ENCODE peak calls at places on chromosomes 13 and 19, in four cellular contexts. K, D, W and R are unnamed samples.

GRCh38 chr19:2221918-2222317 is 14.2 kb downstream of the PLEKHJ1 start:
- DNase-seq in K (no peak), D (no peak), W (no peak), R (no peak)

GRCh38 chr19:17337675-17338439 is 504 bp downstream of the GTPBP3 start:
- DNase-seq in K (no peak), D (no peak), W (no peak), R (peak; percentile 43)

GRCh38 chr13:84925443-84925842 is 873.8 kb downstream of the SLITRK6 start:
- DNase-seq in K (no peak), D (no peak), W (peak; percentile 49), R (no peak)

GRCh38 chr13:44132710-44133109 is 240.9 kb upstream of the SERP2 start:
- DNase-seq in K (peak; percentile 37), D (peak; percentile 88), W (peak; percentile 71), R (no peak)

GRCh38 chr19:58033741-58034475 is at the start of gene ZSCAN1:
- DNase-seq in K (peak; percentile 67), D (peak; percentile 78), W (peak; percentile 41), R (no peak)

GRCh38 chr19:48962029-48962848 is 2.9 kb upstream of the FTL start:
- DNase-seq in K (no peak), D (peak; percentile 59), W (no peak), R (peak; percentile 84)

GRCh38 chr19:51709575-51709974 is 14.2 kb downstream of the HAS1 start:
- DNase-seq in K (no peak), D (no peak), W (no peak), R (no peak)

GRCh38 chr19:35088514-35088913 is 27.1 kb upstream of the FXYD3 start:
- DNase-seq in K (no peak), D (no peak), W (peak; percentile 87), R (no peak)

GRCh38 chr19:3760871-3761361 is 576 bp downstream of the APBA3 start:
- DNase-seq in K (no peak), D (no peak), W (peak; percentile 8), R (no peak)

GRCh38 chr19:54390942-54391577 is 24.2 kb upstream of the TTYH1 start:
- DNase-seq in K (no peak), D (peak; percentile 44), W (peak; percentile 60), R (peak; percentile 70)

GRCh38 chr19:2149980-2150793 is 1.2 kb downstream of the AP3D1 start:
- DNase-seq in K (no peak), D (peak; percentile 50), W (peak; percentile 23), R (no peak)

GRCh38 chr13:41682766-41683165 is 225.4 kb downstream of the RGCC start:
- DNase-seq in K (no peak), D (no peak), W (no peak), R (no peak)

GRCh38 chr13:110450016-110450900 is 111.3 kb downstream of the RAB20 start:
- DNase-seq in K (no peak), D (no peak), W (no peak), R (no peak)

GRCh38 chr19:51531349-51532315 is at the start of gene SIGLEC6:
- DNase-seq in K (no peak), D (peak; percentile 53), W (no peak), R (peak; percentile 62)

GRCh38 chr13:47835470-47836228 is 165.4 kb downstream of the SUCLA2 start:
- DNase-seq in K (no peak), D (no peak), W (no peak), R (no peak)

GRCh38 chr19:18153555-18154134 is 682 bp downstream of the PIK3R2 start:
- DNase-seq in K (no peak), D (peak; percentile 53), W (no peak), R (no peak)

DNA sequence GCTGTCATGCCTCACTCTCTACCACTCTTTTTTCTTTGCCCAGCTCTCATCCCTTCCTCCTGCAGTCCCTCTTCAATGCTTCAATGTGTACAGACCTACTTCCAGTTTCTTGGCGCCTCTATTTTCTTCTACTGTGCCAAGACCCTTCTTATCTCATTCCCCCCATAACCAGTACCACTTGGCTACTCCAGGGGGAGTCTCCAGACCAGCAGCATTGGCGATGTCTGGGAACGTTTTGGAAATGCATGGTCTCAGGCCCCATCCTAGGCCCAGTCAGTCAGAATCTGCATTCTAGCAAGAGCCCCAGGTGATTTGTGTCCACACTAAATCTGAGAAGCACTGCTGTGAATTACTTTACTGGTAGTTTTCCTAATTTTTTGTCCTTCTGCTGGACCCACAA is 198.2 kb downstream of the SLC7A1 start:
- DNase-seq in K (no peak), D (no peak), W (no peak), R (no peak)
- TF ChIP-seq CTCF in K (no peak), D (no peak), W (no peak), R (no peak)

DNA sequence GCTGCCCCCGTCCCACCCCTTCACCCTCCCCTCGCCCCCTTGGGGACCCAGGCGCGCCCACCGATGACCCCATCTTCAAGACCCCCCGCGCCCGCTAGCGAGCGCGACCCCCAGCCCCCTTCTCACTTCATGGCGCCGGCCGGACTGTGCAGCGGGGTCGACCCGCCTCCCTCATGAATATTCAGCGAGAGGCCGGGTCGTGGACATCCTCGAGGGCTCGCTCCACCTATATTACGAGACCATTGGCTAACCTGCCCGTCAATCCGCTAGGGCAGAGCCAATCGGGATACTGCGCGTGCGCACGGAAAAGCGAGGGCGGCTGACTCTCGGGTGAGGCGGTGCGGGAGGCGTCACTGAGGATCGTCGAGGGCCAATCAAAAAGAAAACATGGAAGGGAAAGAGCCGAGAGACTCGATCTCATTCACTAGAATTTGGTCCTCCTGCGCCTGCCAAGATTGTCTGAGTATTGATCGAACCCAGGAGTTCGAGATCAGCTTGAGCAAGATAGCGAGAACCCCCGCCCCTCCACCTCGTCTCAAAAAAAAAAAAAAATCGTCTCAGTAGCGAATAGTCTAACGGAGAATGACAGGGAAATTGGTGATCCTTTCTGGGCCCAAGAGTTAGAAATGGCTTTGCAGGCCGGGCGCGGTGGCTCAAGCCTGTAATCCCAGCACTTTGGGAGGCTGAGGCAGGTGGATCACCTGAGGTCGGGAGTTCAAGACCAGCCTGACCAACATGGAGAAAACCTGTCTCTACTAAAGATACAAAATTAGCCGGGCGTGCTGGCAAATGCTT is at the start of gene ERCC2:
- DNase-seq in K (peak; percentile 99), D (peak; percentile 100), W (peak; percentile 99), R (peak; percentile 100)
- H3K4me3 ChIP-seq in K (peak within 1 kb of the TSS; percentile 99), D (peak within 1 kb of the TSS; percentile 64), W (peak within 1 kb of the TSS; percentile 84), R (peak within 1 kb of the TSS; percentile 87)

GRCh38 chr13:113430378-113431110 is 22.7 kb downstream of the ADPRHL1 start:
- DNase-seq in K (no peak), D (no peak), W (no peak), R (no peak)
- H3K4me1 ChIP-seq in K (no peaks in the 10 kb centered on the region), D (no peaks in the 10 kb centered on the region), W (peaks cover 6% of the 10 kb centered on the region), R (peaks cover 10% of the 10 kb centered on the region)

GRCh38 chr19:45423589-45424190 is at the start of gene ERCC1:
- DNase-seq in K (no peak), D (peak; percentile 98), W (peak; percentile 94), R (peak; percentile 99)

GRCh38 chr19:45420356-45420755 is 3.4 kb downstream of the ERCC1 start:
- DNase-seq in K (no peak), D (no peak), W (no peak), R (no peak)

GRCh38 chr19:45420871-45421270 is 2.8 kb downstream of the ERCC1 start:
- DNase-seq in K (no peak), D (no peak), W (no peak), R (no peak)

GRCh38 chr19:45423033-45423588 is 606 bp downstream of the ERCC1 start:
- DNase-seq in K (peak; percentile 96), D (no peak), W (no peak), R (no peak)

GRCh38 chr19:45421953-45422498 is 1.7 kb downstream of the ERCC1 start:
- DNase-seq in K (no peak), D (no peak), W (no peak), R (no peak)
- TF ChIP-seq CTCF in K (no peak), D (no peak), W (no peak), R (no peak)

DNA sequence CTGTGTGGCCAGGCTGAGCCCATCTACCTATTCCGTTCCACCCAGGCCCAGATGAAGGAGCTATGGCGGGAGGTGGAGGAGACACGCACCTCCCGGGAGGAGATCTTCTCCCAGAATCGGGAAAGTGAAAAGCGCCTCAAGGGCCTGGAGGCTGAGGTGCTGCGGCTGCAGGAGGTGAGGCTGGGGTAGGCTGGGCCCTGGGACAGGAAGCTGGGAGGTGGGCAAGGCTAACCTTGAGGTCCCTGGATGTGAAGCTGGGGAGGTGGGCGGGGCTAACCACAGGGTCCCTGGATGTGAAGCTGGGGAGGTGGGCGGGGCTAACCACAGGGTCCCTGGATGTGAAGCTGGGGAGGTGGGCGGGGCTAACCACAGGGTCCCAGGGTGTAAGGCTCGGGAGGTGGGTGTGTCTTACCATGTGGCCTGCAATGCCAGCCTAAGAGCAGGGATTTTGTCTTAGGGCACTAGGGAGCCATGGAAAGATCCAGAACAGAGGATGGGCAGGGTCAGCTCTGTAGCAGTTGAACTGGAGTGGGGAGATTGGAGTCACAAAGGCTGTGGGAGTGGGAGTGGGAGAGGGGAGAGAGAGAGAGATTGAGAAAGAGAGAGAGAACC is 36.9 kb downstream of the KCNC3 start:
- DNase-seq in K (no peak), D (no peak), W (no peak), R (no peak)
- H3K4me3 ChIP-seq in K (no peak overlapping the region), D (no peak overlapping the region), W (no peak overlapping the region), R (no peak overlapping the region)